ENCODE peak calls at places on chromosomes 3 and 15, in four cellular contexts. C is CD8-positive, alpha-beta memory T cell; R is aorta; H is H9. W is an unnamed sample. For H3K9me3, the result is how much of the 10 kb centered on the place peaks cover.

GRCh38 chr15:72338617-72339321 is 18.8 kb upstream of the CELF6 start:
- DNase-seq in C (no peak), R (no peak), H (no peak), W (no peak)

GRCh38 chr3:158908187-158908762 is 106.4 kb downstream of the MFSD1 start:
- DNase-seq in C (no peak), R (no peak), H (no peak), W (no peak)

GRCh38 chr15:43943511-43943910 is 116.7 kb downstream of the WDR76 start:
- DNase-seq in C (no peak), R (no peak), H (no peak), W (no peak)

GRCh38 chr15:53811530-53811929 is 52.1 kb upstream of the WDR72 start:
- DNase-seq in C (no peak), R (no peak), H (no peak), W (no peak)

GRCh38 chr3:172096881-172097420 is 57.6 kb downstream of the FNDC3B start:
- DNase-seq in C (no peak), R (no peak), H (no peak), W (peak)

GRCh38 chr3:194266658-194267005 is 84.5 kb downstream of the CPN2 start:
- DNase-seq in C (no peak), R (peak), H (peak), W (no peak)

GRCh38 chr3:69386535-69387385 is 872 bp upstream of the FRMD4B start:
- DNase-seq in C (no peak), R (no peak), H (no peak), W (no peak)

GRCh38 chr3:31125413-31126020 is 231.1 kb upstream of the GADL1 start:
- DNase-seq in C (no peak), R (no peak), H (no peak), W (no peak)

GRCh38 chr3:119322021-119322522 is 27.9 kb downstream of the ARHGAP31 start:
- DNase-seq in C (no peak), R (no peak), H (no peak), W (no peak)

GRCh38 chr15:98226578-98226977 is 266.1 kb downstream of the ARRDC4 start:
- DNase-seq in C (no peak), R (no peak), H (no peak), W (no peak)

GRCh38 chr15:52114256-52114655 is 1.7 kb upstream of the BCL2L10 start:
- DNase-seq in C (no peak), R (no peak), H (no peak), W (no peak)

GRCh38 chr15:53446376-53446775 is 313.1 kb downstream of the WDR72 start:
- DNase-seq in C (no peak), R (no peak), H (no peak), W (no peak)

GRCh38 chr3:169432692-169433432 is 230.7 kb downstream of the MECOM start:
- DNase-seq in C (no peak), R (no peak), H (no peak), W (no peak)
- H3K27ac ChIP-seq in C (no peak), R (no peak), H (no peak), W (no peak)

GRCh38 chr3:189303584-189303983 is 131.8 kb downstream of the TPRG1 start:
- DNase-seq in C (no peak), R (no peak), H (no peak), W (no peak)

GRCh38 chr3:189304465-189305341 is 132.9 kb downstream of the TPRG1 start:
- DNase-seq in C (no peak), R (peak), H (peak), W (peak)

GRCh38 chr3:189300345-189300744 is 128.6 kb downstream of the TPRG1 start:
- DNase-seq in C (no peak), R (no peak), H (no peak), W (no peak)

GRCh38 chr3:189298469-189299375 is 127.0 kb downstream of the TPRG1 start:
- DNase-seq in C (no peak), R (no peak), H (no peak), W (no peak)

DNA sequence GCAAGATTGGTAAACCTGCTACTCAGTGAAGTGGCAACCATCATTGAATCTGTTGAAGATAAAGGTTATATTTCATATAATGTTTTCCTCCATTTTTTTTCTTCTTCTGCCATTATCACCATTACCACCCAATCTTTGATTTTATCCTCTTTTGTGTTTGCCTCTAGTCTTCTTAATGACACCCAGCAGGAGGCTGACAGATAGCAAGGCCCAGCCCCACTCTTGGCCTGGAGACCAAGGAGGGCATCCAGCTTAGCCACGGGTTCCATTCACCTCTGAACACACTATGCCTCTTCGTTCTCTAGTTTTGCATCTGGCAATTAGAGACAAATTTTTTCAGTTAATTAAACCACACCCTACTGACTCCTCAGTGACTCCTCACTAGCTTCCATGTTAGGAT is 129.7 kb downstream of the TPRG1 start:
- DNase-seq in C (no peak), R (no peak), H (no peak), W (no peak)
- H3K9me3 ChIP-seq in C (under half), R (under half), H (under half), W (under half)

GRCh38 chr3:64187065-64187959 is 38.0 kb downstream of the PRICKLE2 start:
- DNase-seq in C (no peak), R (peak), H (no peak), W (no peak)
- H3K27ac ChIP-seq in C (no peak), R (peak), H (no peak), W (no peak)

DNA sequence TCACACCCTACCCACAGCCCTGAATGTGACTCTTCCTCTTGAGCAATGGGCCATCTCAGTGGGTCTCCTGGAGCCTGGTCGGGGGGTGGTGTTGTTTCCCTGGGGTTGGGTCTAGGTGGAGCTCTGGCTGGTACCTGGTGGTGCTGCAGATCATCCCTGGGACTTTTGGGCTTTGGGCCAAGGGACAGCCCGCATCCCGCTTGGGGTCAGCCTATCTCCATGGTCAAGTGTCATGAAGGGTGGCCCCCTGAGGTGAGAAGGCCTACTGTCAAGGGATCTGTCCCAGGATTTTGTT is 202.0 kb downstream of the UBE3A start:
- DNase-seq in C (no peak), R (peak), H (no peak), W (no peak)
- H3K9me3 ChIP-seq in C (under half), R (under half), H (half or more), W (under half)

GRCh38 chr15:62390793-62391543 is 225.9 kb upstream of the C2CD4B start:
- DNase-seq in C (peak), R (peak), H (peak), W (no peak)
- H3K27ac ChIP-seq in C (no peak), R (peak), H (no peak), W (no peak)

DNA sequence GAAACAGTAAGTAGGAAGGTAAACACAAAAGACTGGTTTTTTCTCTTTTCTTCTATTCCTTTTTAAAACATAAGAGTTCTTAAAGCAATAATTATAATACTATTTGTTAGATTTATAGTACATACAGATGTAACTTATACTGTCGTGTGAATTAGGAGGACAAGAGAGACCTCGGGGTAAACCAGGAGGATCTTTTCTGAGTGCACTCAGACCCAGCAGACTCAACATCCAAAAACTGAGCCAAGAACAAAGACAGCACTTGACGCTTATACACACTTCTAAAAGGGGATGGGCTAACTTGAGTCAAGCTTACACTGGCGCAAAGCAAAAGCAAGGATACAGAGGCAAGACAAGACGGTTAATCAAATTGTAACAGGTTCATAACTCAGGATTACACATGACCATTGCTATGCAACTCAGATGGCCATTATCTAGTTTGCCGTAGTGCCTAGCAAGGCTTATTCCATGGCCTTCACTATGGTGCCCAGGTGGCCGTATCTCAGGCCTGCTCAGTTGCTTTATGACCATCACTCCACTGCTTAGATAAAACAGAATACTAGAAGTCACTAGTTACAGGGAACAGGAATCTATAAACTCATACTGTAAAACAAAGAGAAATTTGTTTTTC is 18.6 kb downstream of the MTHFS start:
- DNase-seq in C (no peak), R (no peak), H (no peak), W (no peak)
- H3K9me3 ChIP-seq in C (under half), R (under half), H (under half), W (under half)

GRCh38 chr3:98565237-98565643 is 28.2 kb downstream of the CPOX start:
- DNase-seq in C (no peak), R (no peak), H (no peak), W (no peak)
- H3K27ac ChIP-seq in C (peak), R (no peak), H (no peak), W (no peak)